ENCODE peak calls at places on chromosomes 3 and 15, in eight cellular contexts. One of them, this sample, is unnamed.

GRCh38 chr3:121969631-121970030 is 52.4 kb downstream of the ILDR1 start:
- DNase-seq in activated CD4-positive, alpha-beta memory T cell treated with anti-CD3 and anti-CD28 coated beads for 36 hours: no peak
- DNase-seq in NCI-H1694 treated with DMSO at 0.1 percent for 48 hours: no peak
- DNase-seq in choroid plexus epithelial cell: no peak
- DNase-seq in foreskin melanocyte: no peak
- DNase-seq in HCT116: no peak
- DNase-seq in ovary: no peak
- DNase-seq in ELR: no peak
- DNase-seq in this sample: no peak

GRCh38 chr3:22893001-22893400 is 310.1 kb upstream of the UBE2E2 start:
- DNase-seq in activated CD4-positive, alpha-beta memory T cell treated with anti-CD3 and anti-CD28 coated beads for 36 hours: no peak
- DNase-seq in NCI-H1694 treated with DMSO at 0.1 percent for 48 hours: no peak
- DNase-seq in choroid plexus epithelial cell: no peak
- DNase-seq in foreskin melanocyte: no peak
- DNase-seq in HCT116: no peak
- DNase-seq in ovary: no peak
- DNase-seq in ELR: no peak
- DNase-seq in this sample: no peak

GRCh38 chr3:62529230-62529629 is 155.9 kb upstream of the FEZF2 start:
- DNase-seq in activated CD4-positive, alpha-beta memory T cell treated with anti-CD3 and anti-CD28 coated beads for 36 hours: peak; percentile 12
- DNase-seq in NCI-H1694 treated with DMSO at 0.1 percent for 48 hours: no peak
- DNase-seq in choroid plexus epithelial cell: peak; percentile 44
- DNase-seq in foreskin melanocyte: peak; percentile 3
- DNase-seq in HCT116: no peak
- DNase-seq in ovary: peak; percentile 26
- DNase-seq in ELR: peak; percentile 45
- DNase-seq in this sample: no peak

GRCh38 chr3:96267577-96267976 is 546.8 kb upstream of the EPHA6 start:
- DNase-seq in activated CD4-positive, alpha-beta memory T cell treated with anti-CD3 and anti-CD28 coated beads for 36 hours: no peak
- DNase-seq in NCI-H1694 treated with DMSO at 0.1 percent for 48 hours: no peak
- DNase-seq in choroid plexus epithelial cell: no peak
- DNase-seq in foreskin melanocyte: no peak
- DNase-seq in HCT116: no peak
- DNase-seq in ovary: no peak
- DNase-seq in ELR: no peak
- DNase-seq in this sample: no peak

GRCh38 chr3:37540786-37541185 is 320.9 kb upstream of the CTDSPL start:
- DNase-seq in activated CD4-positive, alpha-beta memory T cell treated with anti-CD3 and anti-CD28 coated beads for 36 hours: no peak
- DNase-seq in NCI-H1694 treated with DMSO at 0.1 percent for 48 hours: peak; percentile 27
- DNase-seq in choroid plexus epithelial cell: no peak
- DNase-seq in foreskin melanocyte: no peak
- DNase-seq in HCT116: no peak
- DNase-seq in ovary: no peak
- DNase-seq in ELR: no peak
- DNase-seq in this sample: no peak

GRCh38 chr15:80026754-80027153 is 32.7 kb upstream of the ZFAND6 start:
- DNase-seq in activated CD4-positive, alpha-beta memory T cell treated with anti-CD3 and anti-CD28 coated beads for 36 hours: peak; percentile 23
- DNase-seq in NCI-H1694 treated with DMSO at 0.1 percent for 48 hours: no peak
- DNase-seq in choroid plexus epithelial cell: no peak
- DNase-seq in foreskin melanocyte: no peak
- DNase-seq in HCT116: no peak
- DNase-seq in ovary: no peak
- DNase-seq in ELR: no peak
- DNase-seq in this sample: no peak

GRCh38 chr3:106071306-106071705 is 202.5 kb upstream of the CBLB start:
- DNase-seq in activated CD4-positive, alpha-beta memory T cell treated with anti-CD3 and anti-CD28 coated beads for 36 hours: no peak
- DNase-seq in NCI-H1694 treated with DMSO at 0.1 percent for 48 hours: no peak
- DNase-seq in choroid plexus epithelial cell: no peak
- DNase-seq in foreskin melanocyte: peak; percentile 91
- DNase-seq in HCT116: no peak
- DNase-seq in ovary: no peak
- DNase-seq in ELR: no peak
- DNase-seq in this sample: no peak

GRCh38 chr15:101148881-101149664 is 102.8 kb downstream of the CHSY1 start:
- DNase-seq in activated CD4-positive, alpha-beta memory T cell treated with anti-CD3 and anti-CD28 coated beads for 36 hours: no peak
- DNase-seq in NCI-H1694 treated with DMSO at 0.1 percent for 48 hours: no peak
- DNase-seq in choroid plexus epithelial cell: no peak
- DNase-seq in foreskin melanocyte: no peak
- DNase-seq in HCT116: no peak
- DNase-seq in ovary: no peak
- DNase-seq in ELR: no peak
- DNase-seq in this sample: no peak

GRCh38 chr15:77818484-77819270 is 186.0 kb upstream of the LINGO1 start:
- DNase-seq in activated CD4-positive, alpha-beta memory T cell treated with anti-CD3 and anti-CD28 coated beads for 36 hours: no peak
- DNase-seq in NCI-H1694 treated with DMSO at 0.1 percent for 48 hours: no peak
- DNase-seq in choroid plexus epithelial cell: no peak
- DNase-seq in foreskin melanocyte: no peak
- DNase-seq in HCT116: no peak
- DNase-seq in ovary: no peak
- DNase-seq in ELR: no peak
- DNase-seq in this sample: no peak

GRCh38 chr3:176159796-176160195 is 1037.5 kb downstream of the TBL1XR1 start:
- DNase-seq in activated CD4-positive, alpha-beta memory T cell treated with anti-CD3 and anti-CD28 coated beads for 36 hours: no peak
- DNase-seq in NCI-H1694 treated with DMSO at 0.1 percent for 48 hours: no peak
- DNase-seq in choroid plexus epithelial cell: no peak
- DNase-seq in foreskin melanocyte: peak; percentile 8
- DNase-seq in HCT116: no peak
- DNase-seq in ovary: no peak
- DNase-seq in ELR: no peak
- DNase-seq in this sample: no peak

GRCh38 chr15:100125627-100126231 is 216.0 kb downstream of the ADAMTS17 start:
- DNase-seq in activated CD4-positive, alpha-beta memory T cell treated with anti-CD3 and anti-CD28 coated beads for 36 hours: no peak
- DNase-seq in NCI-H1694 treated with DMSO at 0.1 percent for 48 hours: no peak
- DNase-seq in choroid plexus epithelial cell: no peak
- DNase-seq in foreskin melanocyte: no peak
- DNase-seq in HCT116: no peak
- DNase-seq in ovary: peak; percentile 89
- DNase-seq in ELR: no peak
- DNase-seq in this sample: peak; percentile 73

GRCh38 chr15:100973351-100974034 is 54.3 kb downstream of the LRRK1 start:
- DNase-seq in activated CD4-positive, alpha-beta memory T cell treated with anti-CD3 and anti-CD28 coated beads for 36 hours: no peak
- DNase-seq in NCI-H1694 treated with DMSO at 0.1 percent for 48 hours: no peak
- DNase-seq in choroid plexus epithelial cell: no peak
- DNase-seq in foreskin melanocyte: no peak
- DNase-seq in HCT116: no peak
- DNase-seq in ovary: no peak
- DNase-seq in ELR: no peak
- DNase-seq in this sample: no peak

GRCh38 chr15:97023131-97023844 is 692.8 kb downstream of the NR2F2 start:
- DNase-seq in activated CD4-positive, alpha-beta memory T cell treated with anti-CD3 and anti-CD28 coated beads for 36 hours: no peak
- DNase-seq in NCI-H1694 treated with DMSO at 0.1 percent for 48 hours: no peak
- DNase-seq in choroid plexus epithelial cell: peak; percentile 93
- DNase-seq in foreskin melanocyte: no peak
- DNase-seq in HCT116: no peak
- DNase-seq in ovary: no peak
- DNase-seq in ELR: peak; percentile 49
- DNase-seq in this sample: no peak

GRCh38 chr15:53716909-53717878 is 42.3 kb downstream of the WDR72 start:
- DNase-seq in activated CD4-positive, alpha-beta memory T cell treated with anti-CD3 and anti-CD28 coated beads for 36 hours: no peak
- DNase-seq in NCI-H1694 treated with DMSO at 0.1 percent for 48 hours: no peak
- DNase-seq in choroid plexus epithelial cell: peak; percentile 7
- DNase-seq in foreskin melanocyte: peak; percentile 38
- DNase-seq in HCT116: no peak
- DNase-seq in ovary: no peak
- DNase-seq in ELR: no peak
- DNase-seq in this sample: no peak

This sample was measured in aorta.